ENCODE peak calls at places on chromosomes 16 and 17, in seven cellular contexts. G is adrenal gland, L is aorta, D is tibial nerve, S is GM23338, M is transverse colon, C is ascending aorta. Z is an unnamed sample. For H3K4me1, the result is how much of the 10 kb centered on the place peaks cover.

GRCh38 chr17:34177642-34178041 is 77.4 kb upstream of the CCL2 start:
- DNase-seq in G (no peak), L (no peak), D (no peak), S (no peak), M (no peak), C (no peak), Z (no peak)

GRCh38 chr17:17073627-17074521 is 31.6 kb downstream of the MPRIP start:
- DNase-seq in G (peak), L (peak), D (no peak), S (no peak), M (no peak), C (no peak), Z (no peak)

GRCh38 chr16:78791011-78791410 is 691.6 kb downstream of the WWOX start:
- DNase-seq in G (no peak), L (no peak), D (no peak), S (no peak), M (no peak), C (no peak), Z (no peak)

GRCh38 chr16:85571563-85571812 is 41.6 kb upstream of the GSE1 start:
- DNase-seq in G (no peak), L (no peak), D (no peak), S (no peak), M (no peak), C (no peak), Z (no peak)

GRCh38 chr17:28643979-28644781 is 778 bp downstream of the BLTP2 start:
- DNase-seq in G (peak), L (no peak), D (peak), S (peak), M (peak), C (peak), Z (peak)

GRCh38 chr17:72590382-72590781 is 469.6 kb downstream of the SOX9 start:
- DNase-seq in G (no peak), L (no peak), D (no peak), S (no peak), M (no peak), C (no peak), Z (no peak)

GRCh38 chr16:24062270-24062817 is 193.8 kb upstream of the CACNG3 start:
- DNase-seq in G (no peak), L (no peak), D (no peak), S (no peak), M (no peak), C (peak), Z (no peak)

GRCh38 chr17:29594441-29595090 is 1.6 kb downstream of the ANKRD13B start:
- DNase-seq in G (no peak), L (no peak), D (no peak), S (no peak), M (peak), C (no peak), Z (no peak)

GRCh38 chr17:76710863-76711611 is at the start of gene MXRA7:
- DNase-seq in G (peak), L (peak), D (peak), S (peak), M (peak), C (peak), Z (peak)

GRCh38 chr17:70072900-70073299 is 2.1 kb upstream of the KCNJ16 start:
- DNase-seq in G (no peak), L (no peak), D (no peak), S (no peak), M (no peak), C (no peak), Z (no peak)

GRCh38 chr16:265711-266110 is 10.0 kb downstream of the RGS11 start:
- DNase-seq in G (no peak), L (no peak), D (no peak), S (no peak), M (no peak), C (no peak), Z (no peak)

GRCh38 chr16:88726408-88726749 is 20.1 kb downstream of the CTU2 start:
- DNase-seq in G (no peak), L (no peak), D (no peak), S (no peak), M (no peak), C (no peak), Z (no peak)

GRCh38 chr16:54175552-54176375 is 110.8 kb downstream of the IRX3 start:
- DNase-seq in G (no peak), L (no peak), D (no peak), S (no peak), M (no peak), C (no peak), Z (peak)

GRCh38 chr16:54177052-54177856 is 109.3 kb downstream of the IRX3 start:
- DNase-seq in G (no peak), L (no peak), D (no peak), S (no peak), M (no peak), C (no peak), Z (no peak)

GRCh38 chr16:54177857-54178490 is 108.6 kb downstream of the IRX3 start:
- DNase-seq in G (no peak), L (no peak), D (no peak), S (no peak), M (no peak), C (no peak), Z (no peak)

GRCh38 chr16:54175169-54175551 is 111.4 kb downstream of the IRX3 start:
- DNase-seq in G (no peak), L (no peak), D (no peak), S (no peak), M (no peak), C (no peak), Z (no peak)

GRCh38 chr16:54176376-54176901 is 110.1 kb downstream of the IRX3 start:
- DNase-seq in G (no peak), L (no peak), D (no peak), S (peak), M (no peak), C (no peak), Z (no peak)
- H3K4me1 ChIP-seq in G (under half), L (under half), D (under half), S (under half), M (under half), C (under half), Z (under half)

GRCh38 chr16:49848530-49848929 is 7.4 kb downstream of the ZNF423 start:
- DNase-seq in G (no peak), L (no peak), D (no peak), S (no peak), M (no peak), C (no peak), Z (no peak)

GRCh38 chr16:49843758-49844157 is 12.2 kb downstream of the ZNF423 start:
- DNase-seq in G (no peak), L (no peak), D (no peak), S (no peak), M (no peak), C (no peak), Z (no peak)

GRCh38 chr16:49842972-49843371 is 12.9 kb downstream of the ZNF423 start:
- DNase-seq in G (no peak), L (no peak), D (no peak), S (no peak), M (no peak), C (no peak), Z (no peak)

GRCh38 chr16:49846800-49847199 is 9.1 kb downstream of the ZNF423 start:
- DNase-seq in G (no peak), L (no peak), D (no peak), S (no peak), M (no peak), C (no peak), Z (no peak)

DNA sequence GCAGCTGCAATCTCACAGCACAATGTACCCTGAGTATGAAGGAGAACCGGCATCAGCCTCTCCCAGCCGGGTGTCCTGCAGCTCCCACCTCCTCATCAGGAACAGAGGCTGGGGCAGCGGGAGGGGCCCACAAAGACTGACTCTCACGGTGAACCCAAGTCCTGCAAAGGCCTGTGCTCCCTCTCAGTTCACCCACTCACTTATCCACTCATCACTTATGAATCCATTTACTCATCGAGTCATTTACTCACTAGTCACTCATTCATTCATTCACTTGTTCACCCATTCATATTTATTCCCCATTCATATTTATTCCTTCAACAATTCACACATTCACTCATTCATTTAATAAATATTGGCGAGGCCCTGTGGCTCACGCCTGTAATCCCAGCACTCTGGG is 11.5 kb downstream of the ZNF423 start:
- DNase-seq in G (no peak), L (no peak), D (no peak), S (peak), M (no peak), C (no peak), Z (no peak)
- H3K4me1 ChIP-seq in G (under half), L (under half), D (under half), S (half or more), M (under half), C (under half), Z (under half)

DNA sequence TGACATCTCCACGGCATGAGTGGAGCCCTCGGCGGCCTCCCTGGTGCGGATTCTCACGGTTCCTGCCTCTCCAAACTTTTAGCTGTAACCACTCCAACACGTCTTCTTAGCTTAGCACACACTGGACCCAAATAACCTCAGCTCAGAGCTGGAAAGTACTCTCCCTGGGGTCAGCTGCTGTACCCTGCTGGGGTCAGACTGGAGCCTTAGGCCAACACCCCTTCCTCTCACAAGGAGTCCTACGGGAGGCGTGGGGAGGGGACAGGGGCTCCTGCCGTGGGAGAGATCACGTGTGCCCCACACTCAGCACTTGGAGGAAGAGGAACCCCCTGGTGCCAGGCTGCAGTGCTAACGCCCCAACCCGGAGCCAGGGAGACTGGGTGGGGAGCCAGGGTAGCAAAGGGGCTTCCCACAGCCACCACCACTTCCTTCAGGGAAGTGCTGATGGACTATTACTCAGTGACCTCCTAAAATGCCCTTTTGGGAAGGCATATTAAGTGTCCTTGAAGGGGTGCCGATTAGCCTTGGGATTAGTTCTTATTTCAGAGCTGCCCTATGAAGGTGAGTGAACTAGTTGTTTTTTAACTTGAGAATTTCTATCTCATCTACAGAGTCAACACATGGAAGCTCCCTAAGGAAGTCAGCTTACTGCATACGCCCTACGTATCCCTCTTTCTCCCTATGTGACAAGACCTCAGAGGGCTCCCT is 124.0 kb downstream of the HIC1 start:
- DNase-seq in G (peak), L (no peak), D (no peak), S (no peak), M (no peak), C (no peak), Z (no peak)
- H3K4me1 ChIP-seq in G (half or more), L (under half), D (half or more), S (under half), M (under half), C (half or more), Z (under half)

GRCh38 chr17:1168537-1169234 is 11.1 kb downstream of the ABR start:
- DNase-seq in G (peak), L (no peak), D (no peak), S (no peak), M (no peak), C (no peak), Z (no peak)
- H3K4me1 ChIP-seq in G (under half), L (under half), D (under half), S (under half), M (under half), C (under half), Z (under half)

GRCh38 chr17:78759969-78760352 is 22.1 kb downstream of the CYTH1 start:
- DNase-seq in G (no peak), L (no peak), D (no peak), S (no peak), M (no peak), C (no peak), Z (no peak)
- H3K4me1 ChIP-seq in G (half or more), L (under half), D (under half), S (under half), M (under half), C (under half), Z (under half)

DNA sequence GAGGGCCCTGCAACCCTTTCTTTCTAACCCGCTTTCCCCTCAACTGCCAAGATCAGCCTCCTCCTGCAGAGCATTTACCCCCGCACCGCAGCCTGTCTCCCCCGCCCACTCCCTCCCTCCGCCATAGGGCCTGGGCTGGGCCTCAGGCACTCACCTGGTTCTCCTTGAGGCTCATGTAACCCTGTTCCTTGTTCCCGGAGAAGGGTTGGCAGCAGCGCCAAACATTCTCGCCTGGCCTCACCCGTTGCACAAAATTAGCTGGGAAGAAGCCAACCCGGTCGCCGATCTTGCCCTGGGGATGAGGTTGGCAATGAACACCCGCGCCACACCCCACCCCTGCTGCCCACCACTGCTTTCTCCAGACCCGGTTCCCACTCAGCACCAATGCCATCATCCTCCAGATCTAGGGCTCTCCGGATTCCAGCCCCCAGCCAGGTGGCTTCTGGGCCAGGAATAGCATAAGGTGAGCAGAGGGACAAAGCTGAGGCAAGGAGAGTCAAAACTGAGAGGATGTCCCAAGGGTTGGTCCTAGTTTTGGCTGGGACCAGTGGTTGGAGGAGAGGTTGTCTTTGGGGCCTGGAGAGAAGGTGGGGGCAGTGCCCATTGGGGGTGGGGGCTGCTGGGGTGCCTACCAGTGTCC is 12.8 kb downstream of the STAC2 start:
- DNase-seq in G (no peak), L (no peak), D (no peak), S (no peak), M (peak), C (no peak), Z (no peak)
- H3K4me1 ChIP-seq in G (under half), L (under half), D (under half), S (under half), M (under half), C (under half), Z (under half)

GRCh38 chr17:65022137-65022536 is 34.4 kb downstream of the GNA13 start:
- DNase-seq in G (no peak), L (no peak), D (no peak), S (no peak), M (no peak), C (no peak), Z (no peak)
- H3K4me1 ChIP-seq in G (half or more), L (under half), D (half or more), S (under half), M (under half), C (under half), Z (under half)

DNA sequence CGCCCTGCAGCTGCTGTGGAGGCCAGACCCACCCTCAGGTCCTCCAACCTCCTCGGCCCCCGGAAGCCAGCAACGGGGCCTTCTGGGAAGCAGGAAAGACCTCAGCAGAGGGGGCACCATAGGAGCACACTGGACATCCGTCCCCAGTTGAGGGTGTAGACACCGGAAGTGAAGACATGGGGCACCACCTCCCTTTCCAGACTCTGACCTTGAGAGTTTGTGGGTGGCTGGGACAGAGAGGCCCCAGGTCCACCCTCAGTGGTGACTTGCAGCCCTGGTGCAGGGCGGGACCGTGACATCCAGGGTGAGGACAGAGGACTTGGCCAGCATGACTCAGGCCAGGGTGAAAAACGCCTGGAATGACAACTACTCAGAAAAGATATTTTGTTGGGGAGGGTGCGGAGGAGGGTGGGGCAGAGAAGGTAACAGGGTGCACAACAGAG is 19.9 kb downstream of the CEP295NL start:
- DNase-seq in G (peak), L (peak), D (peak), S (no peak), M (peak), C (peak), Z (no peak)
- H3K4me1 ChIP-seq in G (half or more), L (under half), D (half or more), S (under half), M (under half), C (half or more), Z (under half)

Z was measured in HAP-1.